ENCODE peak calls at places on chromosomes 7 and 10, in six cellular contexts. U, F, G, A, N and M are unnamed samples.

GRCh38 chr7:137996386-137996851 is 5.5 kb downstream of the CREB3L2 start:
- DNase-seq in U (peak; percentile 59), F (no peak), G (no peak), A (no peak), N (no peak), M (no peak)

GRCh38 chr7:113304104-113304503 is 185.8 kb upstream of the SMIM30 start:
- DNase-seq in U (no peak), F (no peak), G (no peak), A (no peak), N (no peak), M (no peak)

GRCh38 chr7:100048680-100049079 is 894 bp upstream of the ZSCAN21 start:
- DNase-seq in U (no peak), F (no peak), G (no peak), A (no peak), N (no peak), M (no peak)

GRCh38 chr10:72263613-72264241 is 10.0 kb upstream of the DDIT4 start:
- DNase-seq in U (no peak), F (no peak), G (peak; percentile 79), A (peak; percentile 96), N (peak; percentile 23), M (no peak)

GRCh38 chr7:147803625-147804024 is 786.9 kb upstream of the C7orf33 start:
- DNase-seq in U (no peak), F (no peak), G (no peak), A (no peak), N (no peak), M (peak; percentile 74)

GRCh38 chr10:5413012-5413938 is 918 bp downstream of the NET1 start:
- DNase-seq in U (peak; percentile 77), F (peak; percentile 28), G (peak; percentile 59), A (peak; percentile 84), N (peak; percentile 52), M (peak; percentile 77)

GRCh38 chr7:90669002-90669401 is 72.9 kb downstream of the CDK14 start:
- DNase-seq in U (no peak), F (no peak), G (no peak), A (no peak), N (no peak), M (no peak)

GRCh38 chr7:81638216-81638615 is 131.6 kb downstream of the HGF start:
- DNase-seq in U (peak; percentile 95), F (no peak), G (no peak), A (no peak), N (no peak), M (no peak)

GRCh38 chr10:97673736-97674525 is 13.1 kb downstream of the AVPI1 start:
- DNase-seq in U (peak; percentile 78), F (no peak), G (no peak), A (peak; percentile 65), N (no peak), M (no peak)

GRCh38 chr7:133936074-133936473 is 191.1 kb upstream of the LRGUK start:
- DNase-seq in U (peak; percentile 39), F (no peak), G (no peak), A (no peak), N (no peak), M (no peak)

GRCh38 chr7:13420711-13421110 is 568.8 kb downstream of the ETV1 start:
- DNase-seq in U (no peak), F (no peak), G (no peak), A (no peak), N (no peak), M (no peak)

DNA sequence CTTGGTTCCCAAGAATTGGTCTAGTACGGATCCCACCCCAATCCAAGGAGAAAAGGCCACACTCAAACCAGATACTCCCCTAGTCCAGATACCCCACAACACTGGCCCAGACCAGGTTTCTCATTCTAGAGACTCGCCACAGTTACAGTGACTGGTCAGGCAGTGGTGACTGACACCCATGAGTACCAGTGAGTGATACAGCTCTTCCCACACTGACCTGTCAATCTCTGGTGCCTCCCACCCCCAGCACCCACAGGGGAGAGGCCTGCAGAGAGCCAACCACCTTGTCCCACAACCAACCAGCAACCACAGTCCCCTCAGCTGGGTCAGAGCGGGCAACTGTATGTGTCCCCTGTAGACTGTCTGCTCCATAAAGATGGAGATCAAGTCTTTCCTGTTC is 152.8 kb downstream of the NEURL1 start:
- DNase-seq in U (no peak), F (no peak), G (peak; percentile 46), A (no peak), N (no peak), M (no peak)
- H3K79me2 ChIP-seq in U (peaks cover 95% of the 10 kb centered on the region), F (no peaks in the 10 kb centered on the region), G (no peaks in the 10 kb centered on the region), A (peaks cover 82% of the 10 kb centered on the region), N (no peaks in the 10 kb centered on the region), M (no peaks in the 10 kb centered on the region)

DNA sequence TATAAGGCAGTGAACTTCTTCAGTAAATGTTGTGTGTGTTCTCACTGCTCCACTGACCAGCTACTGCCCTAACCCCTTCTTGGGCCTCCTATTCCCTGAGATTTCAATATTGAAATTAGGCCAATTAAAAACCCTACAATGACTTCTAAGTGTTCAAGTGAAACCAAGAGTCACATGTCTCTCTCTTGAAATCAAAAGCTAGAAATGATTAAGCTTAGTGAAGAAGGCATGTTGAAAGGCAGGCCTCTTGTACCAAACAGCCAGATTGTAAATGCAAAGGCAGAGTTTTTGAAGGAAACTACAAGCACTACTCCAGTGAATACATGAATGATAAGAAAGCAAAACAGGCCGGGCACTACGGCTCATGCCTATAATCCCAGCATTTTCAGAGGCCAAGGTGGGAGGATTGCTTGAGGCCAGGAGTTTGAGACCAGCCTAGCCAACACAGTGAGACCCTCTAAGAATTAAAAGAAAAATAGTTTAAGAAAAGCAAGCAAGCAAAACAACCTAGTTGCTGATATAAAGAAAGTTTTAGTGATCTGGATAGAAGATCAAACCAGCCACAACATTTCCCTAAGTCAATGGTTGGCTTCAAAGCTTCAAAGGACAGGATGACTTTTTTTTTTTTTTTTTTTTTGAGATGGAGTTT is 22.3 kb downstream of the BRAF start:
- DNase-seq in U (no peak), F (no peak), G (no peak), A (no peak), N (no peak), M (no peak)
- H3K79me2 ChIP-seq in U (peaks cover 96% of the 10 kb centered on the region), F (peaks cover 2% of the 10 kb centered on the region), G (peaks cover 97% of the 10 kb centered on the region), A (peaks cover 62% of the 10 kb centered on the region), N (peaks cover 95% of the 10 kb centered on the region), M (peaks cover 96% of the 10 kb centered on the region)

GRCh38 chr10:12397147-12397896 is 48.0 kb downstream of the CAMK1D start:
- DNase-seq in U (no peak), F (no peak), G (no peak), A (no peak), N (no peak), M (no peak)
- H3K79me2 ChIP-seq in U (no peaks in the 10 kb centered on the region), F (peaks cover 1% of the 10 kb centered on the region), G (no peaks in the 10 kb centered on the region), A (no peaks in the 10 kb centered on the region), N (no peaks in the 10 kb centered on the region), M (no peaks in the 10 kb centered on the region)

GRCh38 chr10:88991161-88991899 is 732 bp downstream of the FAS start:
- DNase-seq in U (peak; percentile 89), F (peak; percentile 59), G (peak; percentile 73), A (peak; percentile 83), N (peak; percentile 74), M (peak; percentile 82)
- H3K79me2 ChIP-seq in U (peaks cover 86% of the 10 kb centered on the region), F (no peaks in the 10 kb centered on the region), G (peaks cover 50% of the 10 kb centered on the region), A (peaks cover 55% of the 10 kb centered on the region), N (no peaks in the 10 kb centered on the region), M (peaks cover 3% of the 10 kb centered on the region)

DNA sequence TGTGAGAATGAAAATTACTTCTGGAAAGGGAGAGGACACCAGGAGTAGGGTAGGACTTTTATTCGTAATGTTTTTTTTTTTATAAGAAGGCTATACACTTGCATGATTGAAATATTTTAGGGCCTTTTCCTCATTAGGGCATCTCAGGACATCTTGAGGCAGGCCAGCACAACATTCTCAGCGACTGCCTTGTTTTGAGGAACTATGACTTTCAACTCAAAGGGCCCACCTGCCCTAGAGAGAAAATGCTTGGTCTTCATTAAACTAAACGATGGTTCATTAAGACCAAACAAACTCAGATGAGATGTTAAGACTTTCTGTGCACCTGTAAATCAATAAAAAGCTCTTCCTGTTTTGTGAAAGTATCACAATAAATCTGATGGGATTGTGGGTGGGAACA is 11.3 kb downstream of the NOD1 start:
- DNase-seq in U (no peak), F (no peak), G (no peak), A (no peak), N (no peak), M (no peak)
- H3K79me2 ChIP-seq in U (peaks cover 78% of the 10 kb centered on the region), F (no peaks in the 10 kb centered on the region), G (no peaks in the 10 kb centered on the region), A (peaks cover 58% of the 10 kb centered on the region), N (peaks cover 13% of the 10 kb centered on the region), M (no peaks in the 10 kb centered on the region)

GRCh38 chr7:158409120-158409519 is 178.5 kb downstream of the PTPRN2 start:
- DNase-seq in U (no peak), F (no peak), G (no peak), A (no peak), N (no peak), M (no peak)

GRCh38 chr7:158410720-158411119 is 176.9 kb downstream of the PTPRN2 start:
- DNase-seq in U (no peak), F (no peak), G (no peak), A (no peak), N (no peak), M (no peak)

GRCh38 chr7:158413962-158414961 is 173.4 kb downstream of the PTPRN2 start:
- DNase-seq in U (peak; percentile 9), F (no peak), G (no peak), A (no peak), N (peak; percentile 57), M (peak; percentile 77)

GRCh38 chr7:158409816-158410330 is 177.8 kb downstream of the PTPRN2 start:
- DNase-seq in U (no peak), F (no peak), G (no peak), A (no peak), N (no peak), M (no peak)

DNA sequence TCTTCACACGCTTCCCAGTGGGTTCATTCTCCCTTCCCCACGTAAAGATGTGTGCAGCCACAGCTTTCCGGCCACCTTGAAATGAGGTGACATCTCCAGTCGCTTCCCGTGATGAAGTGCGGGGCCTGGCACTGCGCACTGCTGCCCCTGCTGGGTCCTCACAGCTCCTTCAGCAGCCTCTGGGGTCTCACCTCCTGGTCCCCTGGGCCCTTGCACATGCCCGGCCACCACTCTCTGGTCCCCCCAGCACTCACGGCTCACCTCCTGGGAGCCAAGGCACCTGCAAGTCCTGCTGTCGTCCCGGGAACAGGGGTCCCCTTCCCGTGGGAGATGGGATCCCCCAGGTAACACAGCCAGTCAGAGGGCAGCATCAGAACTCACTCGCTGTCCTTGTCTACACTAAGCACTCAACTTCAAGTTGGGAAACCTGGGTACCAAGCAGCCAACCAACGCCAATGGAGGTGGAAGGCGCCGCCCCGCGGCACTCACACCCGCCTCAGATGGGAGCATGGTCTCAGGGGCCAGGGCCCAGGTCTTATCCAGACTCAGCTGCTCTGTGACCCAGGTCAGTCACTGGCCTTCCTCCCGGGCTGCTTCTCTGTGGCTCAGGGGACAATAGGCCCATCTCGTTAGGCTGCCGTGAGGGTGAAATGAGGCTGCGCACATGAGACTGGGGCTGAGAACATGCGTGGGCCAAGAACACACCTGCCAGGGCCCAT is 176.2 kb downstream of the PTPRN2 start:
- DNase-seq in U (no peak), F (no peak), G (no peak), A (no peak), N (no peak), M (no peak)
- H3K79me2 ChIP-seq in U (no peaks in the 10 kb centered on the region), F (no peaks in the 10 kb centered on the region), G (no peaks in the 10 kb centered on the region), A (no peaks in the 10 kb centered on the region), N (no peaks in the 10 kb centered on the region), M (no peaks in the 10 kb centered on the region)

DNA sequence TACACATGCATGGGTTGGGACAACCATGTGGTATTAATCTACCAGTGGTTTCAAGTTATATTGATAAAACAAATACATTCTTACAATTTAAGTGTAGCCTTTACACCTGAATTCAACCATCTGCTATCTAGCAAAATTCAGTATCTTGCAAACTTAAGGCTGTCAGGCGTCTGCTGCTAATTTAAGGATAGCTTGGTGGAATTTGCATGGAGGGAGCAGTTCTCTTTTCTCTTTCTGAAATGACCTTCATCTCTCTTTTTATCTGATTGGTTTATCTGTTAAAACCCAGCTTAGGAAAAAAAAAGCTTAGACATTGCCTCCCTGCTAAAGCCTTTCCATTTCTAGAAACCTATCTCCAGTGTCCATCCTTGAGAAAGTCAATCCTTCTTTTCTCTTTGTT is 102.3 kb downstream of the ZEB1 start:
- DNase-seq in U (no peak), F (no peak), G (peak; percentile 55), A (no peak), N (no peak), M (no peak)
- H3K79me2 ChIP-seq in U (peaks cover 94% of the 10 kb centered on the region), F (no peaks in the 10 kb centered on the region), G (peaks cover 99% of the 10 kb centered on the region), A (no peaks in the 10 kb centered on the region), N (no peaks in the 10 kb centered on the region), M (peaks cover 8% of the 10 kb centered on the region)